ENCODE peak calls at places on chromosomes 11 and 22, in nine cellular contexts. P is activated naive CD8-positive, alpha-beta T cell treated with anti-CD3 and anti-CD28 coated beads, Interleukin-2, amount 50 U/mL, for 24 hours; N is NCI-H2081 treated with DMSO at 0.1 percent for 48 hours; R is GOT3; A is RPMI7951; C is neural progenitor cell; J is A549; F is NB4; L is pancreas. H is an unnamed sample.

GRCh38 chr22:24494535-24495364 is at the start of gene UPB1:
- DNase-seq in N (no peak), L (no peak), J (no peak), F (no peak), A (no peak), C (peak), P (no peak), R (no peak), H (no peak)

GRCh38 chr11:120800206-120800605 is 223.7 kb upstream of the TBCEL start:
- DNase-seq in P (no peak), R (no peak), J (no peak), N (no peak), A (no peak), F (no peak), C (no peak), L (no peak), H (no peak)

GRCh38 chr11:12949456-12949855 is 59.7 kb upstream of the RASSF10 start:
- DNase-seq in P (no peak), R (no peak), A (no peak), F (no peak), C (no peak), J (no peak), L (no peak), N (no peak), H (no peak)

GRCh38 chr22:38088723-38089473 is 4.9 kb upstream of the SLC16A8 start:
- DNase-seq in A (peak), J (no peak), L (no peak), R (no peak), N (no peak), F (no peak), P (no peak), C (no peak), H (no peak)

GRCh38 chr11:9037963-9038362 is 34.2 kb upstream of the NRIP3 start:
- DNase-seq in N (no peak), A (no peak), L (no peak), F (no peak), C (no peak), P (no peak), J (no peak), R (no peak), H (no peak)

GRCh38 chr11:101034076-101034475 is 95.5 kb downstream of the PGR start:
- DNase-seq in C (peak), F (no peak), A (no peak), N (no peak), L (peak), P (no peak), R (no peak), J (no peak), H (no peak)

GRCh38 chr11:66007201-66007634 is 4.6 kb upstream of the CST6 start:
- DNase-seq in J (no peak), P (no peak), N (no peak), L (no peak), F (peak), R (no peak), C (peak), A (no peak), H (no peak)

GRCh38 chr22:43882122-43882767 is 9.6 kb downstream of the PNPLA5 start:
- DNase-seq in F (no peak), C (no peak), R (no peak), N (no peak), P (no peak), J (no peak), A (no peak), L (no peak), H (no peak)

GRCh38 chr22:23175817-23176644 is 4.3 kb upstream of the BCR start:
- DNase-seq in L (no peak), C (no peak), J (no peak), R (no peak), F (no peak), N (no peak), P (no peak), A (no peak), H (no peak)

GRCh38 chr11:6988506-6988905 is 31.6 kb downstream of the ZNF214 start:
- DNase-seq in C (no peak), L (no peak), R (no peak), J (no peak), A (no peak), P (no peak), F (no peak), N (no peak), H (no peak)

GRCh38 chr11:88068848-88069554 is 106.2 kb downstream of the RAB38 start:
- DNase-seq in A (no peak), C (no peak), F (no peak), L (no peak), R (no peak), P (no peak), N (no peak), J (no peak), H (no peak)

GRCh38 chr11:70788247-70789022 is 390.1 kb downstream of the CTTN start:
- DNase-seq in J (peak), C (no peak), F (peak), R (peak), P (no peak), L (no peak), A (peak), N (no peak), H (no peak)

GRCh38 chr11:21414928-21415327 is 745.5 kb downstream of the NELL1 start:
- DNase-seq in N (no peak), C (no peak), A (no peak), J (no peak), P (no peak), F (no peak), R (no peak), L (no peak), H (no peak)

GRCh38 chr11:68083517-68083916 is 37.7 kb downstream of the CHKA start:
- DNase-seq in C (no peak), N (no peak), R (no peak), L (no peak), F (no peak), A (no peak), J (no peak), P (no peak), H (no peak)

GRCh38 chr11:13952668-13953067 is 9.9 kb upstream of the SPON1 start:
- DNase-seq in J (no peak), L (no peak), F (no peak), P (no peak), C (no peak), A (no peak), R (no peak), N (no peak), H (no peak)

GRCh38 chr11:65595921-65596281 is 301 bp upstream of the KCNK7 start:
- DNase-seq in J (no peak), R (no peak), A (no peak), C (no peak), P (no peak), F (no peak), L (no peak), N (no peak), H (no peak)

GRCh38 chr11:95230054-95231034 is 658 bp downstream of the SESN3 start:
- DNase-seq in F (peak), P (peak), L (peak), C (peak), R (no peak), N (no peak), J (peak), A (peak), H (no peak)

H was measured in NCI-H187 treated with DMSO at 0.1 percent for 48 hours.